ENCODE peak calls at places on chromosomes 3 and 15, in nine cellular contexts. X, P, H, D, F, J, Z, W and T are unnamed samples.

GRCh38 chr3:141769171-141769894 is 6.1 kb downstream of the GRK7 start:
- DNase-seq in W (no peak), Z (peak), F (no peak), D (no peak), P (no peak), J (peak), H (no peak), X (peak), T (no peak)

GRCh38 chr3:114827495-114827894 is 319.6 kb downstream of the ZBTB20 start:
- DNase-seq in D (peak), H (no peak), P (peak), X (no peak), W (no peak), F (no peak), Z (peak), J (peak), T (no peak)

GRCh38 chr3:134722899-134723484 is 72.1 kb upstream of the EPHB1 start:
- DNase-seq in P (no peak), D (no peak), J (no peak), F (no peak), Z (no peak), W (no peak), X (no peak), H (no peak), T (no peak)

GRCh38 chr3:171129827-171130226 is 103.3 kb upstream of the SLC2A2 start:
- DNase-seq in Z (peak), J (peak), D (no peak), H (no peak), W (no peak), P (no peak), X (no peak), F (no peak), T (no peak)

GRCh38 chr15:90730290-90730689 is 13.1 kb downstream of the BLM start:
- DNase-seq in D (no peak), J (no peak), W (no peak), Z (no peak), X (no peak), P (no peak), F (no peak), H (no peak), T (peak)

GRCh38 chr3:101884776-101885175 is 35.5 kb downstream of the NFKBIZ start:
- DNase-seq in H (no peak), F (no peak), X (no peak), W (no peak), J (no peak), Z (no peak), D (no peak), P (no peak), T (no peak)

GRCh38 chr3:38227989-38228388 is 37.6 kb upstream of the SLC22A13 start:
- DNase-seq in Z (peak), H (no peak), J (peak), W (no peak), X (no peak), P (no peak), D (no peak), F (no peak), T (no peak)

GRCh38 chr15:85764649-85765277 is 30.0 kb downstream of the KLHL25 start:
- DNase-seq in X (peak), J (peak), H (no peak), D (no peak), W (no peak), F (no peak), P (no peak), Z (no peak), T (peak)

GRCh38 chr3:17065315-17065714 is 180.6 kb downstream of the PLCL2 start:
- DNase-seq in Z (no peak), P (no peak), X (no peak), W (no peak), H (no peak), D (no peak), F (no peak), J (peak), T (no peak)

GRCh38 chr3:166560253-166560652 is 723.0 kb upstream of the BCHE start:
- DNase-seq in P (no peak), W (no peak), J (no peak), D (no peak), F (no peak), H (no peak), X (no peak), Z (no peak), T (no peak)

GRCh38 chr3:53303957-53304356 is 43.4 kb downstream of the DCP1A start:
- DNase-seq in X (no peak), W (no peak), F (peak), D (no peak), P (no peak), Z (no peak), H (no peak), J (peak), T (no peak)

GRCh38 chr3:99896482-99896881 is 78.8 kb downstream of the CMSS1 start:
- DNase-seq in H (no peak), D (no peak), J (no peak), X (no peak), F (no peak), P (no peak), W (no peak), Z (no peak), T (no peak)

GRCh38 chr15:31482122-31482922 is 155.7 kb downstream of the KLF13 start:
- DNase-seq in X (peak), P (no peak), H (no peak), W (no peak), D (no peak), F (no peak), J (no peak), Z (no peak), T (no peak)

GRCh38 chr3:125213946-125214542 is 1.5 kb upstream of the SLC12A8 start:
- DNase-seq in X (no peak), J (no peak), H (no peak), W (no peak), F (no peak), P (no peak), D (no peak), Z (peak), T (no peak)

GRCh38 chr3:140472621-140473020 is 205.2 kb upstream of the TRIM42 start:
- DNase-seq in D (no peak), F (no peak), W (no peak), H (no peak), Z (peak), J (no peak), X (no peak), P (no peak), T (no peak)

GRCh38 chr15:48086582-48086981 is 34.2 kb upstream of the SLC24A5 start:
- DNase-seq in J (peak), X (no peak), P (no peak), D (no peak), F (no peak), W (no peak), H (no peak), Z (no peak), T (no peak)

GRCh38 chr15:74422723-74423442 is 10.9 kb downstream of the SEMA7A start:
- DNase-seq in W (no peak), J (no peak), P (no peak), F (no peak), X (no peak), H (no peak), Z (peak), D (no peak), T (peak)

GRCh38 chr3:171752329-171752728 is 58.0 kb downstream of the PLD1 start:
- DNase-seq in X (no peak), H (no peak), W (no peak), Z (no peak), P (no peak), D (no peak), F (no peak), J (no peak), T (no peak)

GRCh38 chr15:37046876-37047614 is 53.3 kb downstream of the MEIS2 start:
- DNase-seq in W (no peak), X (no peak), D (no peak), H (no peak), Z (peak), J (peak), P (no peak), F (no peak), T (no peak)

GRCh38 chr15:56052389-56053045 is 59.1 kb upstream of the NEDD4 start:
- DNase-seq in J (peak), F (no peak), H (no peak), P (peak), D (peak), W (no peak), X (no peak), Z (no peak), T (no peak)

GRCh38 chr3:189563841-189564563 is 67.2 kb upstream of the TP63 start:
- DNase-seq in X (no peak), F (no peak), D (no peak), H (no peak), J (peak), P (peak), W (no peak), Z (peak), T (peak)

GRCh38 chr3:86723433-86723832 is 267.5 kb downstream of the VGLL3 start:
- DNase-seq in F (no peak), H (no peak), D (no peak), J (no peak), X (no peak), W (no peak), Z (no peak), P (no peak), T (no peak)

GRCh38 chr3:8509961-8510360 is 8.3 kb downstream of the LMCD1 start:
- DNase-seq in H (no peak), D (no peak), J (peak), F (peak), Z (peak), W (no peak), X (no peak), P (no peak), T (no peak)

DNA sequence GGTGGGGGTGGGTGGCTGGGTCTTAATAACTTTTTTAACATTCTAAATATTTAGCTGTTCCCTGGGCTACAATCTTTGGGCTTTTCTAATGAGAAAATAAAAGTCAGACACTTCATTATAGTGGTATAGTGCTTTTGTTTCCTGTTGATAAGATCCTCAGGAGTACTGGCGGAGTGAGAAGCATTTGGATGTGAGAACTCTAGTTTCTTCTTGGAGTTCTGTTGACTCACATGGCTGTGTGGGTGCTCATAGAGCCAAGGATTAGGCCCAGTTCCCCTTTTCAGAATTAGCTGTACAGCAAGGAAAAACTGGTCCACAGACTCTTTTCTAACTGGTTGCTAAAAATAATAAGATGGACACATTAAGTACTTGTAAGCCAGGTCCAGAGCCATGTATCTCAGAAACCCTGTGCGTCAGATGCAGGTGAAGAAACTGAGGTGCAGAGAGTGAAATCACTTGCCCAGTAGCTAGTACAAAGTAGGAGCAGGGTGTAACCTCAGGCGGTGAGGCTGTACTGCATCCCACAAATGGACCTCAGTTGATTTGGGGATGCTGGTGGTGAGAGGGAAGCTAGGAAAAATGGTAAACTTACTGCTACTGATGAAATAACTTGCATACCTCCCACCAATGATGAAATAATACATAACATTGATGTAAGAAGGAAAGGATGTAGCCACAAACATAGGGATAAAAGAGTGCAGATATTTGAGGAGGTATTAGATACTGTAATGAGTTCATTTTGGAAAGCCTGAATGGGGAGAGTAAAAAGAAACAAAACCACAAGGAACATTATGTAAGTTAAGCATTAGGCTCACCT is 2.4 kb downstream of the ITPR1 start:
- DNase-seq in H (no peak), P (no peak), W (no peak), X (no peak), Z (no peak), D (peak), J (no peak), F (no peak), T (no peak)
- H3K4me3 ChIP-seq in H (peak), P (no peak), W (peak), X (peak), Z (no peak), D (peak), J (no peak), F (peak), T (no peak)

GRCh38 chr15:42553549-42553948 is 4.9 kb downstream of the HAUS2 start:
- DNase-seq in W (no peak), P (no peak), F (no peak), Z (no peak), J (no peak), D (no peak), H (no peak), X (no peak), T (no peak)
- H3K4me3 ChIP-seq in W (no peak), P (no peak), F (no peak), Z (no peak), J (no peak), D (no peak), H (no peak), X (no peak), T (no peak)

GRCh38 chr3:194150252-194150934 is 14.4 kb downstream of the HES1 start:
- DNase-seq in H (no peak), F (no peak), J (no peak), D (no peak), Z (no peak), P (no peak), X (no peak), W (no peak), T (no peak)
- H3K4me3 ChIP-seq in H (no peak), F (no peak), J (no peak), D (no peak), Z (no peak), P (no peak), X (no peak), W (no peak), T (no peak)

DNA sequence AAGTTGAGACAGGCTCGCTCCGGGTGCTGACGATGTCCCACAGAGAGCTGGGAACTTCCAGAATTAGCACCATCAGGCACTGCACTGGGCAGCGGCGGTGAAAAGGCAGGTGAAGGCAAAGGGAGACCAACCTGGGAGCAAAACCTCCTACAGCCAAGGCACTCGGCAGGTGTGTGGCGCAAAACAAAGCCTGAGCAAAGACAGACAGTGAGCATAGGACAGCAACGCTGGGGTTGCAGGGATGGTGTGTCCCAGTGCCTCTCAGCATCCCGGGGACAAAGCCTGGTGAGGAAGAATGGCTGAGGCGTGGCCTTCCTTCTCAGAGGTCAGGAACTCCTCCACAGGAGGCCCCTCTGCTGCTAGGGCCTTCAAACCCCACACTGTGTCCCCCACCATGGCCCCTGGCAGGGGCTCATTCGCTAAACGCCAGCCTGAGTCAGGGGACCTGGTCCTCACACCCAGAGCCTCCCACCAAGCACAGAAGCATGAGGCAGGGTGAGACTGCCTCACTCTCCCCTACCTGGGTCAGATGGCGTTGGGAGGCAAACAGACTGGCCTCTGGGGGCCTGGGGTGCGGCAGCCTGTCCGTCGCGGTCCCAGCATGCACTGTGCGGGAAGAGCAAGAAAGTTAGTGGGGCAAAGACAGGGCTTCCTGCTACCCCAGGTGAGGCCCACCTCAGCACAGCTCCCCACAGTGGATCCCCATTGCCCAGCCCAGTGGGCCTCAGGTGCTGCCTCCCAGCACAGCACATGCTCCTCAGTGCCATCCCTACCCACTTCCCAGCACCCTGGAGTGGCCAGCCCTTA is 44.1 kb upstream of the LINGO1 start:
- DNase-seq in F (no peak), H (no peak), Z (no peak), X (peak), W (no peak), J (no peak), D (no peak), P (no peak), T (no peak)
- H3K4me3 ChIP-seq in F (no peak), H (no peak), Z (no peak), X (no peak), W (no peak), J (no peak), D (no peak), P (no peak), T (no peak)

GRCh38 chr3:194174407-194174806 is 38.5 kb downstream of the HES1 start:
- DNase-seq in P (no peak), H (no peak), X (no peak), W (no peak), J (no peak), Z (no peak), D (no peak), F (no peak), T (no peak)

GRCh38 chr3:194174980-194175379 is 39.0 kb downstream of the HES1 start:
- DNase-seq in P (no peak), J (no peak), F (no peak), Z (no peak), X (no peak), H (no peak), D (no peak), W (no peak), T (no peak)

GRCh38 chr3:194177156-194177555 is 41.2 kb downstream of the HES1 start:
- DNase-seq in H (no peak), J (no peak), W (no peak), F (no peak), Z (no peak), X (no peak), P (no peak), D (no peak), T (no peak)

GRCh38 chr3:194178128-194178527 is 42.2 kb downstream of the HES1 start:
- DNase-seq in Z (no peak), X (no peak), J (no peak), W (no peak), H (no peak), F (no peak), D (no peak), P (no peak), T (no peak)

GRCh38 chr3:194176274-194176991 is 40.5 kb downstream of the HES1 start:
- DNase-seq in F (no peak), D (no peak), P (no peak), Z (no peak), J (peak), H (no peak), W (no peak), X (no peak), T (no peak)
- H3K4me3 ChIP-seq in F (no peak), D (no peak), P (no peak), Z (no peak), J (no peak), H (no peak), W (no peak), X (no peak), T (no peak)

DNA sequence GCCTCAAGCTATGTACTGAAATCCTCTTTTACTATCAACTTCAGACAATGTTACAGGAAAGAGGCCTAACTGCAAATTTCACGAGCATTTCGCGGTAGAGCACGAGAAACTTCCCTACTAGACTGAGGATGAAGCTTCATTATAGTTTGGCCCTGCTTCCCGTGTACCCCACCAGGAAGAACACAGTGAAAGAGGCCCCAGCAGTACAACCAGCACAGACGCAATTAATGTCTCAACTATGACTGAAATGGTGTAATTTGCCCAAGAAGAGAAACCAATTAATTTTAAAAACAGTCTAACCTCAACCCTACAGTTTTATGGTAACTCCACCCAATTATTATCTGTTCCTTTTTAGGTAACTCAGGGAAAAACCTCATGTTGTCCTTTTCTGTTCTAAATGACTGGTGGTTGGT is 12.1 kb downstream of the CHSY1 start:
- DNase-seq in H (no peak), W (no peak), Z (no peak), F (no peak), X (no peak), J (no peak), P (no peak), D (no peak), T (no peak)
- H3K4me3 ChIP-seq in H (no peak), W (no peak), Z (no peak), F (no peak), X (no peak), J (no peak), P (no peak), D (no peak), T (no peak)

DNA sequence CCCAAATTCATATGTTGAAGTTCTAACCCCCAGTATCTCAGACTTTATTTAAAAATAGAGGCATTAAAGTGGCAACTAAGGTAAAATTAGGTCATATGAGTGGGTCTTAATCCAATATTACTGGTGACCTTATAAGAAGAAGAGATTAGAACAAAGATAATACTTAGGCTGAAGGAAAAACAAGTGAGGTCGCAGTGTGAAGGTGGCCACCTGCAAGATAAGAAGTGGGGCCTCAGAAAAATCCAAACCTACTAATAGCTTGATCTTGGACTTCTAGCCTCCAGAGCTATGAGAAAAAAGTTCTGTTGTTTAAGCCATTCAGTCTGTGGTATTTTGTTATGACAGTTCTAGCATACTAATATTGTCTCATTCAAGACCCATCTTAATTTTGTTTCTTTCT is 159.9 kb upstream of the PEX5L start:
- DNase-seq in D (no peak), Z (no peak), P (no peak), F (no peak), J (no peak), H (no peak), W (no peak), X (no peak), T (no peak)
- H3K4me3 ChIP-seq in D (no peak), Z (no peak), P (no peak), F (no peak), J (no peak), H (no peak), W (no peak), X (no peak), T (no peak)